ENCODE peak calls at places on chromosomes 1 and 21, in seven cellular contexts. One of them, this sample, is unnamed.

GRCh38 chr1:174883361-174883760 is 116.4 kb upstream of the CACYBP start:
- DNase-seq in activated CD4-positive, alpha-beta T cell treated with anti-CD3 and anti-CD28 coated beads, Interleukin-2, amount 50 U/mL, for 1 hour: no peak
- DNase-seq in non-pigmented ciliary epithelial cell: peak
- DNase-seq in nephron progenitor cell: no peak
- DNase-seq in cardiac muscle cell: no peak
- DNase-seq in GM04504: peak
- DNase-seq in skeletal muscle cell: peak
- DNase-seq in this sample: no peak

GRCh38 chr1:15410223-15410883 is 665 bp downstream of the EFHD2 start:
- DNase-seq in activated CD4-positive, alpha-beta T cell treated with anti-CD3 and anti-CD28 coated beads, Interleukin-2, amount 50 U/mL, for 1 hour: no peak
- DNase-seq in non-pigmented ciliary epithelial cell: no peak
- DNase-seq in nephron progenitor cell: no peak
- DNase-seq in cardiac muscle cell: no peak
- DNase-seq in GM04504: no peak
- DNase-seq in skeletal muscle cell: no peak
- DNase-seq in this sample: no peak

GRCh38 chr1:223341111-223341510 is 22.9 kb downstream of the SUSD4 start:
- DNase-seq in activated CD4-positive, alpha-beta T cell treated with anti-CD3 and anti-CD28 coated beads, Interleukin-2, amount 50 U/mL, for 1 hour: no peak
- DNase-seq in non-pigmented ciliary epithelial cell: no peak
- DNase-seq in nephron progenitor cell: no peak
- DNase-seq in cardiac muscle cell: peak
- DNase-seq in GM04504: no peak
- DNase-seq in skeletal muscle cell: no peak
- DNase-seq in this sample: no peak

GRCh38 chr1:86914635-86914997 is at the start of gene HS2ST1:
- DNase-seq in activated CD4-positive, alpha-beta T cell treated with anti-CD3 and anti-CD28 coated beads, Interleukin-2, amount 50 U/mL, for 1 hour: no peak
- DNase-seq in non-pigmented ciliary epithelial cell: no peak
- DNase-seq in nephron progenitor cell: no peak
- DNase-seq in cardiac muscle cell: no peak
- DNase-seq in GM04504: no peak
- DNase-seq in skeletal muscle cell: no peak
- DNase-seq in this sample: no peak

GRCh38 chr1:172449585-172450523 is 6.0 kb upstream of the PIGC start:
- DNase-seq in activated CD4-positive, alpha-beta T cell treated with anti-CD3 and anti-CD28 coated beads, Interleukin-2, amount 50 U/mL, for 1 hour: peak
- DNase-seq in non-pigmented ciliary epithelial cell: no peak
- DNase-seq in nephron progenitor cell: peak
- DNase-seq in cardiac muscle cell: peak
- DNase-seq in GM04504: peak
- DNase-seq in skeletal muscle cell: no peak
- DNase-seq in this sample: peak

GRCh38 chr1:45952072-45952471 is 148.7 kb downstream of the MAST2 start:
- DNase-seq in activated CD4-positive, alpha-beta T cell treated with anti-CD3 and anti-CD28 coated beads, Interleukin-2, amount 50 U/mL, for 1 hour: no peak
- DNase-seq in non-pigmented ciliary epithelial cell: no peak
- DNase-seq in nephron progenitor cell: no peak
- DNase-seq in cardiac muscle cell: no peak
- DNase-seq in GM04504: no peak
- DNase-seq in skeletal muscle cell: no peak
- DNase-seq in this sample: no peak

GRCh38 chr21:33414926-33415325 is 11.7 kb downstream of the IFNGR2 start:
- DNase-seq in activated CD4-positive, alpha-beta T cell treated with anti-CD3 and anti-CD28 coated beads, Interleukin-2, amount 50 U/mL, for 1 hour: no peak
- DNase-seq in non-pigmented ciliary epithelial cell: no peak
- DNase-seq in nephron progenitor cell: no peak
- DNase-seq in cardiac muscle cell: no peak
- DNase-seq in GM04504: no peak
- DNase-seq in skeletal muscle cell: no peak
- DNase-seq in this sample: no peak

GRCh38 chr1:42340898-42341297 is 5.9 kb upstream of the FOXJ3 start:
- DNase-seq in activated CD4-positive, alpha-beta T cell treated with anti-CD3 and anti-CD28 coated beads, Interleukin-2, amount 50 U/mL, for 1 hour: no peak
- DNase-seq in non-pigmented ciliary epithelial cell: no peak
- DNase-seq in nephron progenitor cell: no peak
- DNase-seq in cardiac muscle cell: no peak
- DNase-seq in GM04504: no peak
- DNase-seq in skeletal muscle cell: no peak
- DNase-seq in this sample: no peak

GRCh38 chr21:35441868-35442582 is 392.9 kb upstream of the RUNX1 start:
- DNase-seq in activated CD4-positive, alpha-beta T cell treated with anti-CD3 and anti-CD28 coated beads, Interleukin-2, amount 50 U/mL, for 1 hour: no peak
- DNase-seq in non-pigmented ciliary epithelial cell: no peak
- DNase-seq in nephron progenitor cell: no peak
- DNase-seq in cardiac muscle cell: no peak
- DNase-seq in GM04504: no peak
- DNase-seq in skeletal muscle cell: no peak
- DNase-seq in this sample: no peak

GRCh38 chr1:214840366-214840765 is 237.4 kb downstream of the CENPF start:
- DNase-seq in activated CD4-positive, alpha-beta T cell treated with anti-CD3 and anti-CD28 coated beads, Interleukin-2, amount 50 U/mL, for 1 hour: no peak
- DNase-seq in non-pigmented ciliary epithelial cell: no peak
- DNase-seq in nephron progenitor cell: no peak
- DNase-seq in cardiac muscle cell: no peak
- DNase-seq in GM04504: no peak
- DNase-seq in skeletal muscle cell: no peak
- DNase-seq in this sample: no peak

GRCh38 chr1:41478118-41478748 is 6.2 kb downstream of the EDN2 start:
- DNase-seq in activated CD4-positive, alpha-beta T cell treated with anti-CD3 and anti-CD28 coated beads, Interleukin-2, amount 50 U/mL, for 1 hour: no peak
- DNase-seq in non-pigmented ciliary epithelial cell: no peak
- DNase-seq in nephron progenitor cell: no peak
- DNase-seq in cardiac muscle cell: no peak
- DNase-seq in GM04504: no peak
- DNase-seq in skeletal muscle cell: no peak
- DNase-seq in this sample: no peak

GRCh38 chr1:117633936-117634335 is 28.1 kb downstream of the TENT5C start:
- DNase-seq in activated CD4-positive, alpha-beta T cell treated with anti-CD3 and anti-CD28 coated beads, Interleukin-2, amount 50 U/mL, for 1 hour: no peak
- DNase-seq in non-pigmented ciliary epithelial cell: no peak
- DNase-seq in nephron progenitor cell: no peak
- DNase-seq in cardiac muscle cell: no peak
- DNase-seq in GM04504: no peak
- DNase-seq in skeletal muscle cell: no peak
- DNase-seq in this sample: no peak

GRCh38 chr1:216722841-216723240 is 388 bp downstream of the ESRRG start:
- DNase-seq in activated CD4-positive, alpha-beta T cell treated with anti-CD3 and anti-CD28 coated beads, Interleukin-2, amount 50 U/mL, for 1 hour: no peak
- DNase-seq in non-pigmented ciliary epithelial cell: no peak
- DNase-seq in nephron progenitor cell: no peak
- DNase-seq in cardiac muscle cell: peak
- DNase-seq in GM04504: no peak
- DNase-seq in skeletal muscle cell: no peak
- DNase-seq in this sample: no peak

GRCh38 chr1:166080965-166081870 is 85.6 kb downstream of the FAM78B start:
- DNase-seq in activated CD4-positive, alpha-beta T cell treated with anti-CD3 and anti-CD28 coated beads, Interleukin-2, amount 50 U/mL, for 1 hour: no peak
- DNase-seq in non-pigmented ciliary epithelial cell: no peak
- DNase-seq in nephron progenitor cell: no peak
- DNase-seq in cardiac muscle cell: no peak
- DNase-seq in GM04504: no peak
- DNase-seq in skeletal muscle cell: no peak
- DNase-seq in this sample: no peak

GRCh38 chr1:159946242-159947187 is 1.1 kb upstream of the IGSF9 start:
- DNase-seq in activated CD4-positive, alpha-beta T cell treated with anti-CD3 and anti-CD28 coated beads, Interleukin-2, amount 50 U/mL, for 1 hour: no peak
- DNase-seq in non-pigmented ciliary epithelial cell: no peak
- DNase-seq in nephron progenitor cell: no peak
- DNase-seq in cardiac muscle cell: no peak
- DNase-seq in GM04504: no peak
- DNase-seq in skeletal muscle cell: no peak
- DNase-seq in this sample: no peak

GRCh38 chr1:243475966-243476365 is 220.1 kb downstream of the SDCCAG8 start:
- DNase-seq in activated CD4-positive, alpha-beta T cell treated with anti-CD3 and anti-CD28 coated beads, Interleukin-2, amount 50 U/mL, for 1 hour: no peak
- DNase-seq in non-pigmented ciliary epithelial cell: no peak
- DNase-seq in nephron progenitor cell: peak
- DNase-seq in cardiac muscle cell: peak
- DNase-seq in GM04504: no peak
- DNase-seq in skeletal muscle cell: no peak
- DNase-seq in this sample: no peak

GRCh38 chr1:183896466-183897026 is 91.6 kb downstream of the RGL1 start:
- DNase-seq in activated CD4-positive, alpha-beta T cell treated with anti-CD3 and anti-CD28 coated beads, Interleukin-2, amount 50 U/mL, for 1 hour: no peak
- DNase-seq in non-pigmented ciliary epithelial cell: no peak
- DNase-seq in nephron progenitor cell: no peak
- DNase-seq in cardiac muscle cell: no peak
- DNase-seq in GM04504: no peak
- DNase-seq in skeletal muscle cell: peak
- DNase-seq in this sample: no peak

GRCh38 chr1:48817505-48818114 is 40.9 kb upstream of the BEND5 start:
- DNase-seq in activated CD4-positive, alpha-beta T cell treated with anti-CD3 and anti-CD28 coated beads, Interleukin-2, amount 50 U/mL, for 1 hour: no peak
- DNase-seq in non-pigmented ciliary epithelial cell: peak
- DNase-seq in nephron progenitor cell: peak
- DNase-seq in cardiac muscle cell: peak
- DNase-seq in GM04504: no peak
- DNase-seq in skeletal muscle cell: peak
- DNase-seq in this sample: peak

GRCh38 chr1:230276401-230276800 is 149.7 kb downstream of the PGBD5 start:
- DNase-seq in activated CD4-positive, alpha-beta T cell treated with anti-CD3 and anti-CD28 coated beads, Interleukin-2, amount 50 U/mL, for 1 hour: no peak
- DNase-seq in non-pigmented ciliary epithelial cell: no peak
- DNase-seq in nephron progenitor cell: no peak
- DNase-seq in cardiac muscle cell: no peak
- DNase-seq in GM04504: no peak
- DNase-seq in skeletal muscle cell: no peak
- DNase-seq in this sample: peak

GRCh38 chr1:148315081-148315811 is 163.2 kb upstream of the NBPF11 start:
- DNase-seq in activated CD4-positive, alpha-beta T cell treated with anti-CD3 and anti-CD28 coated beads, Interleukin-2, amount 50 U/mL, for 1 hour: no peak
- DNase-seq in non-pigmented ciliary epithelial cell: no peak
- DNase-seq in nephron progenitor cell: no peak
- DNase-seq in cardiac muscle cell: no peak
- DNase-seq in GM04504: no peak
- DNase-seq in skeletal muscle cell: peak
- DNase-seq in this sample: no peak

GRCh38 chr1:167776616-167777252 is 55.0 kb downstream of the MPZL1 start:
- DNase-seq in activated CD4-positive, alpha-beta T cell treated with anti-CD3 and anti-CD28 coated beads, Interleukin-2, amount 50 U/mL, for 1 hour: no peak
- DNase-seq in non-pigmented ciliary epithelial cell: no peak
- DNase-seq in nephron progenitor cell: no peak
- DNase-seq in cardiac muscle cell: no peak
- DNase-seq in GM04504: no peak
- DNase-seq in skeletal muscle cell: no peak
- DNase-seq in this sample: no peak

GRCh38 chr1:30840904-30841598 is 67.5 kb downstream of the SDC3 start:
- DNase-seq in activated CD4-positive, alpha-beta T cell treated with anti-CD3 and anti-CD28 coated beads, Interleukin-2, amount 50 U/mL, for 1 hour: no peak
- DNase-seq in non-pigmented ciliary epithelial cell: no peak
- DNase-seq in nephron progenitor cell: peak
- DNase-seq in cardiac muscle cell: peak
- DNase-seq in GM04504: no peak
- DNase-seq in skeletal muscle cell: no peak
- DNase-seq in this sample: peak

GRCh38 chr1:45359882-45360513 is 19.8 kb upstream of the MUTYH start:
- DNase-seq in activated CD4-positive, alpha-beta T cell treated with anti-CD3 and anti-CD28 coated beads, Interleukin-2, amount 50 U/mL, for 1 hour: peak
- DNase-seq in non-pigmented ciliary epithelial cell: peak
- DNase-seq in nephron progenitor cell: no peak
- DNase-seq in cardiac muscle cell: peak
- DNase-seq in GM04504: peak
- DNase-seq in skeletal muscle cell: peak
- DNase-seq in this sample: no peak

This sample was measured in upper lobe of right lung.